ENCODE peak calls at places on chromosomes 2 and 18, in seven cellular contexts. S, K, B, Q, F, M and Z are unnamed samples.

GRCh38 chr2:128405981-128406601 is 87.4 kb upstream of the HS6ST1 start:
- DNase-seq in M (no peak), Q (no peak), F (peak), S (no peak), B (no peak), K (no peak), Z (no peak)

GRCh38 chr18:45275367-45276113 is 339.7 kb upstream of the SLC14A2 start:
- DNase-seq in S (no peak), M (no peak), F (no peak), K (no peak), Q (no peak), B (no peak), Z (peak)

GRCh38 chr2:1488851-1489250 is 75.6 kb downstream of the TPO start:
- DNase-seq in Q (no peak), M (no peak), F (peak), S (peak), K (no peak), B (no peak), Z (no peak)

GRCh38 chr2:226124548-226125011 is 675.0 kb downstream of the IRS1 start:
- DNase-seq in F (no peak), Q (no peak), M (no peak), B (no peak), K (peak), S (no peak), Z (peak)

GRCh38 chr2:60884795-60885194 is 3.4 kb downstream of the REL start:
- DNase-seq in F (no peak), K (no peak), B (no peak), M (no peak), S (no peak), Q (no peak), Z (no peak)

GRCh38 chr18:75293591-75293990 is 83.0 kb downstream of the TSHZ1 start:
- DNase-seq in B (no peak), F (no peak), K (no peak), M (no peak), S (no peak), Q (no peak), Z (no peak)

GRCh38 chr2:8416836-8417832 is 264.7 kb upstream of the ID2 start:
- DNase-seq in F (peak), K (no peak), Q (no peak), M (no peak), S (no peak), B (no peak), Z (no peak)

GRCh38 chr2:75570948-75571729 is 10.4 kb upstream of the EVA1A start:
- DNase-seq in B (no peak), Q (no peak), M (no peak), F (no peak), K (no peak), S (no peak), Z (no peak)

GRCh38 chr2:118062048-118062447 is 26.2 kb upstream of the INSIG2 start:
- DNase-seq in S (no peak), Q (no peak), B (no peak), M (no peak), K (no peak), F (no peak), Z (no peak)

GRCh38 chr2:98299506-98299905 is 46.8 kb upstream of the CNGA3 start:
- DNase-seq in K (no peak), M (no peak), Q (no peak), S (no peak), B (no peak), F (no peak), Z (no peak)

GRCh38 chr2:237967463-237967871 is 653 bp downstream of the UBE2F start:
- DNase-seq in S (no peak), Q (peak), F (peak), M (peak), B (no peak), K (peak), Z (no peak)